ENCODE peak calls at places on chromosomes 3 and 15, in nine cellular contexts. V is mucosa of descending colon, I is dorsolateral prefrontal cortex, F is psoas muscle, H is PC-9, T is ovary, B is astrocyte of the spinal cord, O is keratinocyte, X is H9. C is an unnamed sample.

GRCh38 chr15:47933865-47934264 is 186.9 kb upstream of the SLC24A5 start:
- DNase-seq in V (no peak), I (no peak), F (no peak), H (no peak), T (no peak), B (no peak), O (no peak), X (no peak), C (no peak)

GRCh38 chr15:82921242-82921641 is 31.3 kb downstream of the HOMER2 start:
- DNase-seq in V (no peak), I (peak), F (no peak), H (no peak), T (no peak), B (no peak), O (no peak), X (no peak), C (peak)

GRCh38 chr3:25557641-25558040 is 107.1 kb downstream of the TOP2B start:
- DNase-seq in V (no peak), I (no peak), F (no peak), H (no peak), T (no peak), B (peak), O (no peak), X (no peak), C (no peak)

GRCh38 chr15:78775472-78775871 is 35.8 kb downstream of the ADAMTS7 start:
- DNase-seq in V (no peak), I (no peak), F (no peak), H (no peak), T (no peak), B (no peak), O (no peak), X (no peak), C (no peak)

GRCh38 chr15:86164222-86164898 is 84.7 kb downstream of the AGBL1 start:
- DNase-seq in V (no peak), I (no peak), F (peak), H (no peak), T (no peak), B (no peak), O (no peak), X (no peak), C (no peak)

GRCh38 chr3:56339671-56340070 is 128.6 kb downstream of the ERC2 start:
- DNase-seq in V (no peak), I (no peak), F (no peak), H (no peak), T (no peak), B (no peak), O (no peak), X (no peak), C (no peak)

GRCh38 chr15:24772709-24773373 is 97.3 kb downstream of the NPAP1 start:
- DNase-seq in V (peak), I (peak), F (peak), H (no peak), T (peak), B (peak), O (no peak), X (peak), C (no peak)

GRCh38 chr3:185362850-185363661 is at the start of gene MAP3K13:
- DNase-seq in V (peak), I (peak), F (peak), H (peak), T (peak), B (peak), O (peak), X (peak), C (peak)

GRCh38 chr15:74598126-74598842 is 17.4 kb upstream of the CLK3 start:
- DNase-seq in V (peak), I (peak), F (peak), H (peak), T (peak), B (peak), O (peak), X (peak), C (peak)

GRCh38 chr15:73901126-73901810 is 25.0 kb upstream of the LOXL1 start:
- DNase-seq in V (peak), I (no peak), F (no peak), H (no peak), T (no peak), B (no peak), O (no peak), X (no peak), C (no peak)

GRCh38 chr3:4906107-4906621 is 73.1 kb upstream of the BHLHE40 start:
- DNase-seq in V (no peak), I (no peak), F (no peak), H (peak), T (no peak), B (peak), O (peak), X (no peak), C (no peak)

GRCh38 chr3:138890555-138891187 is 55.9 kb upstream of the PIK3CB start:
- DNase-seq in V (no peak), I (no peak), F (no peak), H (no peak), T (no peak), B (no peak), O (no peak), X (no peak), C (no peak)

GRCh38 chr3:157156844-157157635 is 2.9 kb downstream of the CCNL1 start:
- DNase-seq in V (no peak), I (no peak), F (no peak), H (no peak), T (no peak), B (no peak), O (no peak), X (no peak), C (peak)

GRCh38 chr3:27910456-27910855 is 188.3 kb upstream of the EOMES start:
- DNase-seq in V (no peak), I (no peak), F (no peak), H (no peak), T (no peak), B (no peak), O (no peak), X (no peak), C (no peak)

GRCh38 chr3:27914199-27914598 is 192.1 kb upstream of the EOMES start:
- DNase-seq in V (no peak), I (no peak), F (no peak), H (no peak), T (no peak), B (no peak), O (no peak), X (peak), C (peak)
- TF ChIP-seq CTCF in V (no peak), I (no peak), F (no peak), H (no peak), T (no peak), B (no peak), O (no peak), X (peak), C (peak)

DNA sequence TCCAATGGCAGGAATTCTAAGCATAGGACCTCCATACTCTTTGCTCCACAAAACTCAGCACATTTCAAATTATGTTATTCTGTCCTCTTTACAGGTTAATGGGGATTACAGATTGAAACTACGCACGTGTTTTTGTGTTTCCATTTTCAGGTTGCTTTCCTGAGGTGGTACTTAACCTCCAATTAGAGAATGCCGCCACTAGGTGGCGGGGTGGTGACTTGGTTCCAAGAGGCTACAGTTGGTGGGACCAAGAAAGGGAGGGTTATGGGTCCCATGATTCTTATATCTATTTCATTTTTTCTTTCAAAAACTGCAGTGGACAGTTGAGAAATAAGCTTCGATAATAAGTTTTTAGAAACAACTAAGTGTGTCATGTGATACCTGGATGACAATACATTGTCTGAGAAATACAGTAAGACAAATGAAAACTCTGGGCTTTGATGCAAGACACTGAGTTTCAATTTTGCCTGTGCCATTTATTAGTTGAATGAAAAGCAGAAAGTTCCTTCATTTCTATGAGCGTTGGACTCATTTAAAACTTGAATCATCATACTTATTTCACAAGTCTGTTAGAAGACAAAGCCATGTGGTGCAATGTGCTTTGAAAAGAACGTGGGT is 539.0 kb downstream of the FGF12 start:
- DNase-seq in V (no peak), I (peak), F (peak), H (peak), T (no peak), B (peak), O (no peak), X (peak), C (peak)
- TF ChIP-seq CTCF in V (no peak), I (peak), F (peak), H (peak), T (no peak), B (peak), O (peak), X (peak), C (peak)

GRCh38 chr3:55017876-55018275 is 90.0 kb upstream of the LRTM1 start:
- DNase-seq in V (no peak), I (no peak), F (no peak), H (no peak), T (no peak), B (no peak), O (no peak), X (no peak), C (no peak)

GRCh38 chr3:55012091-55012490 is 84.2 kb upstream of the LRTM1 start:
- DNase-seq in V (no peak), I (no peak), F (no peak), H (no peak), T (no peak), B (no peak), O (no peak), X (no peak), C (no peak)

GRCh38 chr3:55009372-55009771 is 81.5 kb upstream of the LRTM1 start:
- DNase-seq in V (no peak), I (no peak), F (no peak), H (no peak), T (no peak), B (no peak), O (no peak), X (no peak), C (no peak)

GRCh38 chr3:55014081-55014480 is 86.2 kb upstream of the LRTM1 start:
- DNase-seq in V (no peak), I (no peak), F (no peak), H (no peak), T (no peak), B (peak), O (no peak), X (no peak), C (no peak)

DNA sequence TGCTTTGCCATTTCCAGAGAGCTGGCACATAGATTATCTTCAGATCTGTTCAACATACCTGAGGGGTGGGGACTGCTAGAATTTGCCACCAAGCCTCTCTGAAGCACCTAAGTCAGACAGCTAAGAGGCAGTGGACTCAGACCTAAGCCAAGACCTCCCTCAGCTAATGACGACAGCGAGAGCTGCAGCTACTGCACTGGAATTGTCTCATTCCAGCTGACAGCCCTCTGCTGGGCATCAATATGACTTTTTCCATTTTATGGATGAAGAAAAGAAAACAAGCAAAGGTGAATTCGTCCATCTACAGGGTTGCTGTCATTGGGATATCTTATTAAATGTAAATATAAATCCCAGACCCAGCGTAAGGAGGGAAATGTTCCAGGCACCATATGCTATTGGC is 85.3 kb upstream of the LRTM1 start:
- DNase-seq in V (no peak), I (no peak), F (no peak), H (no peak), T (no peak), B (peak), O (no peak), X (no peak), C (no peak)
- TF ChIP-seq CTCF in V (no peak), I (peak), F (no peak), H (no peak), T (no peak), B (peak), O (no peak), X (peak), C (no peak)

DNA sequence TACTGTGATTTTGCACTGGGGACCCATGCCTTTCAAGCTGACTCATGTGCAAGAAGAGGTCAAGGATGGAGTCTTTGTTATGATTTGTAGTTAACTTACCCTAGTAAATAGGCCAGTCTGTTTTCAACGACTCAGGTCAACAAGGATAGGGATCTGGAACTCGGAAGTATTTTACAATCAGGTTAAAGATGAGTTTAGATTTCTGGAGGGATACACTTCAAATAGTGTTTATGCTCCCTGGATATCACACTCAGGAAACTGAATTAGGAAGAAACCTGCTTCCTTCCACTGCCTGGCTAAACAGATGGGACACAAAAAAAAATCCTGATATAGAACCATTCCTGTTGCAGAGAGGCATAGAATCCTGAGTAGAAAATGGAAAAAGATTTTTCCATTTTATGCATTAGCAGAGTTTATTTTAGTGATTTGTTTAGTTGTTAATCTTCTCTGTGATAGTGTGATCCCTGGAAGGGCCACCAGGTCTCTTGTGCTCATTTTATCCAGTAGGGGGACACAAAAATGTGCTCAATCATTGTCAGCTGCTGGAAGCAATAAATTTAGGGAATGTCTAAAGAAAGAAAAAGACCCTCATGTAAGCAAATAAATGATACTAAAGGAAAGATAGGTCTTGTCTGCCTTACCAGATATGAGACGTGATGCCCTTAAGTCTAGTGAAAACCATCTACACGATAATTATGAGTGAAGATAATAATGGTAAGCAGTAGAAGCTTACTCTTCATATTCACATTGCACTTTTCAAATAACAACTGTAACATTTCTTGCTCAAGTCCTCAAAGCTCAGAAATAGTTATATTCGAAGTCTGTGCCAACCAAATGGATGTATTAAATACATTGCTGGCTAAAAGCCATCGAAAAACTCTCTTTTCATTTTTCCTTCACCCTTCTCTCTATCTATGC is 452.1 kb upstream of the KCNMB2 start:
- DNase-seq in V (no peak), I (no peak), F (no peak), H (no peak), T (no peak), B (peak), O (no peak), X (no peak), C (peak)
- TF ChIP-seq CTCF in V (no peak), I (peak), F (peak), H (peak), T (no peak), B (peak), O (peak), X (peak), C (peak)

GRCh38 chr3:108123326-108123725 is 32.5 kb upstream of the CD47 start:
- DNase-seq in V (no peak), I (no peak), F (no peak), H (no peak), T (no peak), B (no peak), O (no peak), X (no peak), C (no peak)
- TF ChIP-seq CTCF in V (no peak), I (no peak), F (no peak), H (no peak), T (no peak), B (no peak), O (no peak), X (no peak), C (no peak)

DNA sequence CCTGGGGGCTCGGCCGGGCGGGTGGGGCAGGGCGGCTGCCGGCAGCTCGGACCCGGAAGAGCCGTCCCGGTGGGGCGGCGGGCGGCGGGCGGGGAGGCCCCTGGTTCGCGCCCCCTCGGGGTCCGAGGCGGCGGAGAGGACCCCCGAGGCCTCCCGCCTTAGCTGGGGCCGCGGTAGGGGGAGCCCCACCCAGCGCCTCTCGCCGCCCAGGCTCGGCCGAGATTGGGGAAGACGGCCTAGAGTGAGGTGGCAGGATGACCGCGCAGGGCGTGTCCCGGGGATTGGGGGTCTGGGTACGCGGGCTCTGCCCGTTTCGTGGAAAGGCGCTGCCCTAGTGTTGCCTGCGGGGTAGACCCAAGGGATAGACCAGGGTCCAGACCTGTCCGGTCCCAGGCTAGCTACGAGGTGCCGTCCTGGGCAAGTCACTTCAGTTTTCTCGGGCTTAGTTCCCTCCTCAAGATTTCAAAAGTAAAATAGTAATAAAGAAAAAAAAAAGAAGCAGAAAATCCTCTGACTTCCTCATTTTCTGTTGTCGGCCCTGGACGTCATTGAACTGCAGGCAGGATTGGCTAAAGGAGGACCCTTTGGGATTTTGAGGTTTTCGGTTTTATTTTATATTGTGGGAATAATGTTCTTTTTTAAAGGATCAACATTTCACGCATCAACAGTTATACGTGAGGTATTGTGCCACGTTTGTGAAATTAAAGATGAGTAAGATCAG is 580 bp downstream of the IQGAP1 start:
- DNase-seq in V (peak), I (peak), F (peak), H (peak), T (peak), B (peak), O (no peak), X (peak), C (peak)
- TF ChIP-seq CTCF in V (no peak), I (no peak), F (no peak), H (no peak), T (no peak), B (no peak), O (no peak), X (peak), C (no peak)

DNA sequence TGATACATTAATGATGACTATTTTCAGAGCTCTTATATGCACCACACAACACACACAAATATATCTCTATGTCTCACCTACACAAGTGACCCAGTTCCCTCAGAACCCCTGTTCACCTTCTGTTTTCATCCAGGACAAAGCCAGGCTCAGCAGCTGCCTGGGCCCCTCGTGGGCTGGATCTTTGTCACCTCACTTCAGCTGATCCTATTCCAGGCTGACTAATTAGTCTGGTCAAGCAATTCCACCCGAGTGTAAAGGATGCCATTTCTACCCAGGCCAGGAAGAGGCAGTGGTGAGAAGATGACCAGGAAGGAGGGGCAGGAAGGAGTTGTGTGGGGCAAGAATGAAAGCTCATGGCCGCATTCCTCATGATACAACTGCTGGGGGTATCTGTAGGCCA is 62.3 kb downstream of the DHX30 start:
- DNase-seq in V (no peak), I (no peak), F (no peak), H (no peak), T (no peak), B (no peak), O (no peak), X (no peak), C (no peak)
- TF ChIP-seq CTCF in V (no peak), I (no peak), F (no peak), H (no peak), T (no peak), B (no peak), O (no peak), X (peak), C (no peak)

DNA sequence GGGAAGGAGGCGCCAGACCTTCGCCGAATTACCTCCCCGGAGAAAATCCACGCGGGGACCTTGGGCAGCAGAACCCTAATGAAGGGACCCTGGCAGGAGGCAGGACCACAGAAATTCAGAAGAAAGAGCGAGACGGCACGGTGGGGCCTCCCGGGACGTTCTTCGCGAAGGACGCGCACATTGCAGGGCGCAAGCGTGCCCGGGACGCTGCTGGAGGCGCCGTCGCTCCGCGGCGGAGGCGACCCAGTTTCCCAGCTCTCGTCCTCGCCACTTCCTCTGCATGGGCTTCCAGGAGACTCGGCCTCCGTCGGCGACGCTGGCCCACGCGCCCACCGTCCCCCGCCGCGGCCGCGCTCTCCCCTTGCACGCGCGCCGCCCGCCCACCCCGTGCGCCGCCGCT is 31.9 kb upstream of the SMAD3 start:
- DNase-seq in V (no peak), I (no peak), F (no peak), H (no peak), T (no peak), B (no peak), O (no peak), X (peak), C (no peak)
- TF ChIP-seq CTCF in V (no peak), I (no peak), F (no peak), H (no peak), T (no peak), B (no peak), O (no peak), X (no peak), C (peak)

GRCh38 chr3:16601539-16602005 is 3.7 kb downstream of the DAZL start:
- DNase-seq in V (no peak), I (no peak), F (no peak), H (no peak), T (no peak), B (no peak), O (no peak), X (no peak), C (no peak)
- TF ChIP-seq CTCF in V (no peak), I (peak), F (no peak), H (no peak), T (no peak), B (no peak), O (no peak), X (peak), C (no peak)

C was measured in A673.